ENCODE peak calls at places on chromosomes 5 and 9, in four cellular contexts. I, X, D and O are unnamed samples.

GRCh38 chr9:82681809-82682208 is 381.1 kb downstream of the RASEF start:
- DNase-seq in I (no peak), X (no peak), D (no peak), O (no peak)

GRCh38 chr5:151880304-151880703 is 44.3 kb downstream of the GLRA1 start:
- DNase-seq in I (no peak), X (no peak), D (no peak), O (no peak)

GRCh38 chr9:9299134-9299533 is 1313.7 kb downstream of the PTPRD start:
- DNase-seq in I (no peak), X (no peak), D (no peak), O (no peak)

GRCh38 chr5:91362935-91363334 is 20.2 kb downstream of the ARRDC3 start:
- DNase-seq in I (no peak), X (no peak), D (no peak), O (no peak)

GRCh38 chr5:18314192-18314778 is 680.0 kb downstream of the TAF11L14 start:
- DNase-seq in I (no peak), X (peak), D (peak), O (no peak)

GRCh38 chr9:96009223-96009602 is 133.7 kb downstream of the ERCC6L2 start:
- DNase-seq in I (no peak), X (no peak), D (no peak), O (no peak)

GRCh38 chr5:44085083-44085482 is 304.1 kb downstream of the FGF10 start:
- DNase-seq in I (no peak), X (no peak), D (no peak), O (no peak)

GRCh38 chr9:130687615-130688014 is 6.0 kb upstream of the EXOSC2 start:
- DNase-seq in I (no peak), X (no peak), D (no peak), O (no peak)

GRCh38 chr9:110133608-110134214 is 74.2 kb downstream of the C9orf152 start:
- DNase-seq in I (no peak), X (no peak), D (peak), O (no peak)
- TF ChIP-seq POLR2A in I (no peak), X (no peak), D (no peak), O (no peak)

GRCh38 chr5:173858025-173858674 is 30.0 kb upstream of the CPEB4 start:
- DNase-seq in I (no peak), X (no peak), D (no peak), O (no peak)
- TF ChIP-seq POLR2A in I (no peak), X (no peak), D (no peak), O (no peak)

GRCh38 chr9:33817327-33818166 is 587 bp downstream of the UBE2R2 start:
- DNase-seq in I (peak), X (peak), D (peak), O (peak)
- TF ChIP-seq POLR2A in I (no peak), X (peak), D (peak), O (no peak)

GRCh38 chr9:81540142-81540701 is 149.1 kb downstream of the TLE1 start:
- DNase-seq in I (no peak), X (no peak), D (no peak), O (no peak)
- TF ChIP-seq POLR2A in I (no peak), X (no peak), D (no peak), O (no peak)